ENCODE peak calls at places on chromosomes 16 and 17, in nine cellular contexts. F is Panc1, J is left ventricle myocardium inferior, R is right lobe of liver, Y is psoas muscle, L is Peyer's patch, V is lung, X is mucosa of descending colon, H is K562. Z is an unnamed sample.

GRCh38 chr16:79651363-79651762 is 50.8 kb upstream of the MAF start:
- DNase-seq in F (no peak), J (peak; percentile 28), R (no peak), Y (peak; percentile 66), L (peak; percentile 61), V (peak; percentile 54), X (peak; percentile 48), H (no peak), Z (no peak)

GRCh38 chr16:28105954-28106353 is 42.4 kb upstream of the GSG1L start:
- DNase-seq in F (no peak), J (no peak), R (no peak), Y (no peak), L (peak; percentile 22), V (no peak), X (no peak), H (no peak), Z (no peak)

GRCh38 chr17:76735006-76735405 is 2.1 kb downstream of the SRSF2 start:
- DNase-seq in F (no peak), J (no peak), R (no peak), Y (no peak), L (no peak), V (no peak), X (no peak), H (peak; percentile 49), Z (peak; percentile 39)

GRCh38 chr17:7351665-7352558 is at the start of gene KCTD11:
- DNase-seq in F (no peak), J (peak; percentile 94), R (peak; percentile 92), Y (peak; percentile 95), L (peak; percentile 96), V (peak; percentile 91), X (peak; percentile 95), H (peak; percentile 88), Z (peak; percentile 87)

GRCh38 chr17:77473615-77474226 is 333.0 kb downstream of the SEC14L1 start:
- DNase-seq in F (no peak), J (no peak), R (no peak), Y (no peak), L (no peak), V (no peak), X (no peak), H (no peak), Z (no peak)

GRCh38 chr17:3583456-3583855 is 25.8 kb downstream of the TRPV1 start:
- DNase-seq in F (no peak), J (no peak), R (no peak), Y (no peak), L (no peak), V (no peak), X (no peak), H (no peak), Z (no peak)

GRCh38 chr16:50309527-50310307 is 43.4 kb downstream of the ADCY7 start:
- DNase-seq in F (no peak), J (no peak), R (no peak), Y (peak; percentile 51), L (peak; percentile 45), V (no peak), X (no peak), H (no peak), Z (no peak)

GRCh38 chr17:73267648-73268537 is 6.2 kb upstream of the CPSF4L start:
- DNase-seq in F (no peak), J (no peak), R (no peak), Y (no peak), L (no peak), V (no peak), X (no peak), H (no peak), Z (no peak)

GRCh38 chr17:17119106-17119505 is 76.8 kb downstream of the MPRIP start:
- DNase-seq in F (no peak), J (peak; percentile 66), R (peak; percentile 59), Y (peak; percentile 52), L (no peak), V (peak; percentile 44), X (peak; percentile 65), H (no peak), Z (no peak)

GRCh38 chr17:47687748-47688147 is 6.2 kb upstream of the TBKBP1 start:
- DNase-seq in F (no peak), J (no peak), R (no peak), Y (no peak), L (no peak), V (no peak), X (peak; percentile 20), H (peak; percentile 37), Z (no peak)

GRCh38 chr17:60170835-60171752 is 21.3 kb downstream of the CA4 start:
- DNase-seq in F (no peak), J (no peak), R (no peak), Y (no peak), L (peak; percentile 38), V (no peak), X (no peak), H (no peak), Z (no peak)

GRCh38 chr17:31687505-31688126 is 171.4 kb downstream of the COPRS start:
- DNase-seq in F (no peak), J (no peak), R (no peak), Y (no peak), L (no peak), V (no peak), X (no peak), H (no peak), Z (no peak)

GRCh38 chr17:7308625-7309433 is 1.4 kb downstream of the EIF5A start:
- DNase-seq in F (no peak), J (peak; percentile 63), R (peak; percentile 65), Y (peak; percentile 84), L (peak; percentile 90), V (peak; percentile 88), X (peak; percentile 84), H (peak; percentile 83), Z (peak; percentile 80)

GRCh38 chr16:24013733-24014645 is 178.2 kb downstream of the PRKCB start:
- DNase-seq in F (no peak), J (no peak), R (no peak), Y (no peak), L (peak; percentile 91), V (no peak), X (peak; percentile 77), H (no peak), Z (peak; percentile 83)

GRCh38 chr17:79913896-79914812 is 74.9 kb upstream of the CBX4 start:
- DNase-seq in F (no peak), J (no peak), R (peak; percentile 7), Y (peak; percentile 12), L (no peak), V (no peak), X (no peak), H (no peak), Z (no peak)

GRCh38 chr16:88050952-88051660 is 99.9 kb downstream of the BANP start:
- DNase-seq in F (no peak), J (peak; percentile 11), R (no peak), Y (no peak), L (no peak), V (no peak), X (peak; percentile 35), H (no peak), Z (no peak)

GRCh38 chr17:47352848-47353247 is 29.1 kb downstream of the EFCAB13 start:
- DNase-seq in F (no peak), J (no peak), R (no peak), Y (no peak), L (no peak), V (no peak), X (no peak), H (peak; percentile 6), Z (no peak)

GRCh38 chr17:21125862-21126261 is 902 bp upstream of the DHRS7B start:
- DNase-seq in F (no peak), J (no peak), R (no peak), Y (no peak), L (peak; percentile 66), V (no peak), X (no peak), H (no peak), Z (no peak)
- H3K4me3 ChIP-seq in F (peak overlapping the region; percentile 82), J (peak overlapping the region; percentile 90), R (no peak overlapping the region), Y (peak overlapping the region; percentile 93), L (no peak overlapping the region), V (no peak overlapping the region), X (no peak overlapping the region), H (peak overlapping the region; percentile 83), Z (peak overlapping the region; percentile 82)

GRCh38 chr17:28743243-28744103 is at the start of gene TRAF4:
- DNase-seq in F (no peak), J (peak; percentile 79), R (peak; percentile 87), Y (peak; percentile 84), L (peak; percentile 91), V (peak; percentile 79), X (peak; percentile 90), H (peak; percentile 95), Z (peak; percentile 91)
- TF ChIP-seq CTCF in F (no peak), J (peak; percentile 45), R (peak; percentile 37), Y (peak; percentile 31), L (peak; percentile 62), V (no peak), X (no peak), H (peak; percentile 41), Z (no peak)

DNA sequence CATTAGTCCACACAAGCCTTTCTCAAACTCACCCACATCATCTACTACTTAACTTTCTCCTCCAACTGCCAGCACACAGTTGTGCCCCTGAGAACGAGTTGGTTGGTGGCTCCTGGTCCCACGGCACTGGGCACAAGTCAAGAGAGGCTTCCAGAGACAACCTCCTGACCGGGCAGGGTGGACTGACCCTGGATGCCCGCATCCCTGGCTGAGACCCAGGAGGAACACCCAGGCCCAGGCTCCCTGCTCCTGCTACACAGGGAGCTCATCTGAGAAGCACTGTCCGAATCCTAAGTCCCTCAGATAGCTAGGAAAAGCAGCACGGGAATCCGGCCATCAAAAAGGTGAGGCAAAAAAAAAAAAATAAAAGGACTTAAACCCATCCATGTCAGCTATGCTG is 29.0 kb downstream of the WDR45B start:
- DNase-seq in F (no peak), J (no peak), R (no peak), Y (no peak), L (no peak), V (no peak), X (no peak), H (no peak), Z (no peak)
- H3K36me3 ChIP-seq in F (peaks cover 24% of the 10 kb centered on the region), J (peaks cover 94% of the 10 kb centered on the region), R (peaks cover 18% of the 10 kb centered on the region), Y (peaks cover 9% of the 10 kb centered on the region), L (peaks cover 92% of the 10 kb centered on the region), V (peaks cover 52% of the 10 kb centered on the region), X (peaks cover 24% of the 10 kb centered on the region), H (peaks cover 86% of the 10 kb centered on the region), Z (peaks cover 29% of the 10 kb centered on the region)

DNA sequence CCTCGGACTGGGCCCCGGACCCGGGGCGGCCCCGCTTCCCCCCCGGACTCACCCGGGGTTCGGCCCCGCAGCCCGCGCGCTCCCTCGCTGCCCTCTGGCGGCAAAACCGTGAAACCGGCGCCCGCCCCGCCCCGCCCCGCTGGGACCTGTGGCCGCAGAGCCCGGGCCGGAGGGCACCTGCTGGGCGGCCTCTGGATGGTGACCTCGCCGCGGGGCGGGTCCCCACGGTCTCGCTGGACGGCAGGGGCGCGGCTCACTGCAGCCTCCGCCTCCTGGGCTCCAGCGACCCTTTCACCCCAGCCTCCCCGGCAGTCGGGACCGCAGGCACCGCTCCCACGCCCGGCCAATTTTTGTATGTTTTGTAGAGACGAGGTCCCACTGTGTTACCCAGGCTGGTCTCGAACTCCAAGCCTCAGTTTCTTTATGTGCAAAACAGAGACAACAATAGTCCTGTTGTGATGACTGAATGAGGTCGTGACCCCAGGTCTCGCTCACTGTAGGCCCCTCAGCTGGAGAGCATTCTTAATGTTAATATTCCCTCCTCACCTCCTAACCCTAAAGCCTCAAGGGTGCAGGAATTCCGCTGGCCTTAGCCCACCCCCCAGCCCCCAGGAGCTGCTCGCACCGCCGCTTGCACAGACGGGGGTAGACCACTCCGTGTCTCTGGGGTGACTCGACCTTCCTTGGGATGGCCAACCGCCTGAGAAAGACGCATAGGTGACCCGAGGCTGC is 33.7 kb upstream of the RPH3AL start:
- DNase-seq in F (no peak), J (peak; percentile 84), R (peak; percentile 90), Y (peak; percentile 90), L (peak; percentile 89), V (peak; percentile 84), X (peak; percentile 85), H (peak; percentile 69), Z (peak; percentile 59)
- H3K4me3 ChIP-seq in F (peak overlapping the region; percentile 21), J (peak overlapping the region; percentile 69), R (peak overlapping the region; percentile 54), Y (peak overlapping the region; percentile 59), L (peak overlapping the region; percentile 65), V (peak overlapping the region; percentile 30), X (peak overlapping the region; percentile 36), H (peak overlapping the region; percentile 38), Z (peak overlapping the region; percentile 34)

Z was measured in GM06990.